ENCODE peak calls at places on chromosomes 7 and 10, in six cellular contexts. G, M, N, T, U and R are unnamed samples.

GRCh38 chr10:79246209-79246581 is 101.1 kb upstream of the PPIF start:
- DNase-seq in G (no peak), M (no peak), N (no peak), T (no peak), U (no peak), R (no peak)

GRCh38 chr7:92523110-92523509 is 5.2 kb downstream of the PEX1 start:
- DNase-seq in G (no peak), M (no peak), N (no peak), T (no peak), U (no peak), R (no peak)

GRCh38 chr7:11343818-11344413 is 370.2 kb downstream of the PHF14 start:
- DNase-seq in G (no peak), M (no peak), N (no peak), T (peak), U (peak), R (peak)

GRCh38 chr7:119177863-119178262 is 953.4 kb downstream of the ANKRD7 start:
- DNase-seq in G (no peak), M (no peak), N (no peak), T (no peak), U (no peak), R (no peak)

GRCh38 chr7:549103-549890 is 29.7 kb upstream of the PDGFA start:
- DNase-seq in G (no peak), M (no peak), N (no peak), T (no peak), U (no peak), R (no peak)

GRCh38 chr10:5566606-5567005 is 41.8 kb downstream of the CALML3 start:
- DNase-seq in G (no peak), M (no peak), N (no peak), T (peak), U (no peak), R (no peak)

GRCh38 chr7:27587429-27587828 is 75.3 kb downstream of the HIBADH start:
- DNase-seq in G (no peak), M (no peak), N (no peak), T (no peak), U (no peak), R (no peak)

GRCh38 chr10:59362991-59363390 is 642 bp upstream of the FAM13C start:
- DNase-seq in G (peak), M (peak), N (peak), T (peak), U (peak), R (peak)

GRCh38 chr7:2886900-2887299 is 42.8 kb upstream of the GNA12 start:
- DNase-seq in G (no peak), M (peak), N (peak), T (peak), U (peak), R (peak)

GRCh38 chr7:77289387-77289786 is 89.8 kb upstream of the FGL2 start:
- DNase-seq in G (no peak), M (no peak), N (no peak), T (no peak), U (no peak), R (no peak)
- H4K91ac ChIP-seq in G (no peak), M (no peak), N (no peak), T (no peak), U (no peak), R (no peak)

GRCh38 chr7:24729365-24730017 is 27.8 kb downstream of the GSDME start:
- DNase-seq in G (no peak), M (no peak), N (no peak), T (no peak), U (no peak), R (no peak)
- H4K91ac ChIP-seq in G (no peak), M (no peak), N (no peak), T (no peak), U (no peak), R (no peak)

GRCh38 chr10:104038958-104039752 is 46.5 kb downstream of the COL17A1 start:
- DNase-seq in G (no peak), M (no peak), N (no peak), T (no peak), U (no peak), R (no peak)

GRCh38 chr10:104040862-104041789 is 44.6 kb downstream of the COL17A1 start:
- DNase-seq in G (no peak), M (no peak), N (peak), T (no peak), U (no peak), R (no peak)

GRCh38 chr10:104038537-104038936 is 47.1 kb downstream of the COL17A1 start:
- DNase-seq in G (no peak), M (no peak), N (no peak), T (no peak), U (no peak), R (no peak)

GRCh38 chr10:104041891-104042535 is 43.7 kb downstream of the COL17A1 start:
- DNase-seq in G (no peak), M (no peak), N (peak), T (no peak), U (no peak), R (no peak)

GRCh38 chr10:104040382-104040781 is 45.3 kb downstream of the COL17A1 start:
- DNase-seq in G (no peak), M (no peak), N (peak), T (no peak), U (no peak), R (no peak)
- H4K91ac ChIP-seq in G (no peak), M (no peak), N (no peak), T (no peak), U (no peak), R (no peak)

GRCh38 chr10:103451091-103451801 is 924 bp downstream of the CALHM2 start:
- DNase-seq in G (no peak), M (peak), N (no peak), T (no peak), U (no peak), R (no peak)
- H4K91ac ChIP-seq in G (no peak), M (no peak), N (no peak), T (peak), U (no peak), R (peak)

GRCh38 chr10:130024779-130025178 is 60.7 kb upstream of the EBF3 start:
- DNase-seq in G (no peak), M (no peak), N (no peak), T (no peak), U (no peak), R (no peak)
- H4K91ac ChIP-seq in G (no peak), M (no peak), N (no peak), T (no peak), U (no peak), R (no peak)